ENCODE peak calls at places on chromosomes 4 and X, in five cellular contexts. Z, S, D, G and E are unnamed samples.

GRCh38 chr4:149754526-149754925 is 61.1 kb downstream of the IQCM start:
- DNase-seq in Z (no peak), S (no peak), D (peak), G (peak), E (no peak)

GRCh38 chr4:159455675-159456235 is 352.9 kb downstream of the RAPGEF2 start:
- DNase-seq in Z (peak), S (no peak), D (peak), G (peak), E (peak)

GRCh38 chr4:124953059-124953850 is 240.7 kb upstream of the ANKRD50 start:
- DNase-seq in Z (no peak), S (no peak), D (peak), G (peak), E (no peak)

GRCh38 chrX:151505796-151506195 is 57.7 kb upstream of the PASD1 start:
- DNase-seq in Z (no peak), S (no peak), D (peak), G (no peak), E (peak)

GRCh38 chr4:11259837-11260236 is 168.9 kb downstream of the HS3ST1 start:
- DNase-seq in Z (no peak), S (no peak), D (no peak), G (no peak), E (no peak)

GRCh38 chr4:145847764-145848163 is 90.9 kb downstream of the ZNF827 start:
- DNase-seq in Z (no peak), S (no peak), D (no peak), G (no peak), E (no peak)

GRCh38 chr4:185797018-185797417 is 15.0 kb downstream of the SORBS2 start:
- DNase-seq in Z (no peak), S (no peak), D (no peak), G (no peak), E (no peak)

GRCh38 chr4:170386511-170386910 is 296.8 kb upstream of the AADAT start:
- DNase-seq in Z (no peak), S (no peak), D (no peak), G (no peak), E (no peak)

GRCh38 chr4:100422911-100423310 is 94.9 kb downstream of the EMCN start:
- DNase-seq in Z (no peak), S (no peak), D (no peak), G (no peak), E (no peak)

GRCh38 chr4:155930330-155930729 is 23.3 kb downstream of the CTSO start:
- DNase-seq in Z (no peak), S (no peak), D (no peak), G (no peak), E (no peak)

GRCh38 chr4:186514271-186514950 is 41.0 kb downstream of the MTNR1A start:
- DNase-seq in Z (no peak), S (no peak), D (no peak), G (no peak), E (no peak)

GRCh38 chr4:181138116-181138515 is 1105.1 kb upstream of the TENM3 start:
- DNase-seq in Z (no peak), S (no peak), D (no peak), G (no peak), E (no peak)

GRCh38 chr4:104344342-104344980 is 150.2 kb downstream of the CXXC4 start:
- DNase-seq in Z (no peak), S (no peak), D (no peak), G (no peak), E (no peak)

GRCh38 chrX:38166478-38167083 is 54.1 kb downstream of the SRPX start:
- DNase-seq in Z (peak), S (no peak), D (peak), G (peak), E (peak)

GRCh38 chr4:42655921-42656735 is 777 bp downstream of the ATP8A1 start:
- DNase-seq in Z (peak), S (peak), D (peak), G (peak), E (peak)

GRCh38 chr4:91220315-91220714 is 1083.5 kb upstream of the GRID2 start:
- DNase-seq in Z (no peak), S (no peak), D (no peak), G (no peak), E (no peak)

GRCh38 chrX:41302293-41302868 is 31.6 kb upstream of the DDX3X start:
- DNase-seq in Z (no peak), S (no peak), D (peak), G (no peak), E (peak)

GRCh38 chr4:165991325-165992180 is 118.5 kb downstream of the TLL1 start:
- DNase-seq in Z (no peak), S (no peak), D (peak), G (no peak), E (no peak)

GRCh38 chr4:26023191-26023972 is 109.4 kb downstream of the SMIM20 start:
- DNase-seq in Z (no peak), S (no peak), D (peak), G (peak), E (no peak)

GRCh38 chr4:142474398-142475087 is 371.6 kb downstream of the INPP4B start:
- DNase-seq in Z (no peak), S (no peak), D (no peak), G (no peak), E (peak)

GRCh38 chr4:63580796-63581475 is 828.3 kb downstream of the TECRL start:
- DNase-seq in Z (no peak), S (no peak), D (no peak), G (no peak), E (no peak)

GRCh38 chr4:186829740-186830449 is 106.2 kb upstream of the FAT1 start:
- DNase-seq in Z (no peak), S (no peak), D (peak), G (peak), E (no peak)

GRCh38 chrX:129980540-129981206 is 1.8 kb upstream of the BCORL1 start:
- DNase-seq in Z (peak), S (peak), D (no peak), G (no peak), E (peak)

GRCh38 chr4:140851032-140851636 is 94.9 kb upstream of the TBC1D9 start:
- DNase-seq in Z (peak), S (no peak), D (peak), G (peak), E (peak)

GRCh38 chrX:21479695-21480280 is 105.6 kb downstream of the CNKSR2 start:
- DNase-seq in Z (peak), S (no peak), D (peak), G (peak), E (peak)

DNA sequence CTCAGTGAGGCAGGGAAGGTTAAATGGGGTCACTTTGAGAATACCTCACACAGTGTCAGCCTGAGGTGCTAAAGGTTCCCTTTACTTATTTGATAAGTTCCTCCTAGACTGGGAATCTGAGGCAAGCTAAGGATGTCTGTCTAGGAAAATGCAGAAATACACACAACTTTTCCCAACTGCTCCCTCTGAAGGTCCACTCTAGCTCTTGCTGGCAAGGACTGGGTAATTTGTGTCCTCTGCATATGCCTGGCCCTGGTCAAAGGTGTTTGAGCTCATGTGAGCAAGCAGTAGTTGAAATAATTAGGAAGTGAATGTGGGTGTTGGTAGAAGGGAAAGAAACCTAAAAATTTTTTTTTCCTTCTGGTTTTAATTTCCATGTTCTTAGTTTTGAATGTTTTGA is 21.3 kb downstream of the TXLNG start:
- DNase-seq in Z (no peak), S (no peak), D (no peak), G (peak), E (peak)
- TF ChIP-seq CTCF in Z (no peak), S (peak), D (peak), G (peak), E (no peak)

GRCh38 chr4:4256799-4257198 is 8.8 kb upstream of the TMEM128 start:
- DNase-seq in Z (no peak), S (no peak), D (no peak), G (no peak), E (no peak)

GRCh38 chr4:4254179-4254578 is 6.2 kb upstream of the TMEM128 start:
- DNase-seq in Z (no peak), S (no peak), D (no peak), G (no peak), E (no peak)

GRCh38 chr4:4249876-4250275 is 1.9 kb upstream of the TMEM128 start:
- DNase-seq in Z (no peak), S (no peak), D (no peak), G (no peak), E (no peak)

GRCh38 chr4:4259484-4260100 is 11.6 kb upstream of the TMEM128 start:
- DNase-seq in Z (no peak), S (no peak), D (no peak), G (no peak), E (no peak)

GRCh38 chr4:4254666-4255065 is 6.6 kb upstream of the TMEM128 start:
- DNase-seq in Z (no peak), S (no peak), D (no peak), G (no peak), E (no peak)
- TF ChIP-seq CTCF in Z (no peak), S (no peak), D (no peak), G (no peak), E (no peak)

GRCh38 chr4:75056277-75056676 is 123.4 kb downstream of the PARM1 start:
- DNase-seq in Z (no peak), S (no peak), D (no peak), G (no peak), E (no peak)
- TF ChIP-seq CTCF in Z (no peak), S (no peak), D (no peak), G (no peak), E (no peak)

GRCh38 chr4:52982246-52982950 is 120.3 kb downstream of the RASL11B start:
- DNase-seq in Z (no peak), S (no peak), D (peak), G (peak), E (no peak)
- TF ChIP-seq CTCF in Z (peak), S (peak), D (peak), G (peak), E (no peak)

GRCh38 chrX:123223859-123224258 is 39.8 kb downstream of the GRIA3 start:
- DNase-seq in Z (no peak), S (no peak), D (no peak), G (no peak), E (no peak)
- TF ChIP-seq CTCF in Z (no peak), S (no peak), D (no peak), G (no peak), E (no peak)

GRCh38 chrX:111244238-111244750 is 26.0 kb downstream of the CAPN6 start:
- DNase-seq in Z (peak), S (no peak), D (peak), G (peak), E (no peak)
- TF ChIP-seq CTCF in Z (peak), S (peak), D (peak), G (peak), E (no peak)

GRCh38 chr4:18695733-18696527 is 674.4 kb upstream of the LCORL start:
- DNase-seq in Z (no peak), S (no peak), D (no peak), G (no peak), E (no peak)
- TF ChIP-seq CTCF in Z (no peak), S (no peak), D (peak), G (no peak), E (no peak)